ENCODE peak calls at places on chromosomes 6 and 20, in nine cellular contexts. R is sigmoid colon, W is ovary, Z is thyroid gland, V is endothelial cell of umbilical vein, F is IMR-90, N is A549, B is stomach, J is right lobe of liver. S is an unnamed sample.

GRCh38 chr6:2205396-2205795 is 40.0 kb downstream of the GMDS start:
- DNase-seq in V (no peak), J (no peak), F (no peak), R (no peak), Z (no peak), N (no peak), B (no peak), W (no peak), S (no peak)

GRCh38 chr6:37162740-37163139 is 7.2 kb upstream of the PIM1 start:
- DNase-seq in R (no peak), J (no peak), F (no peak), V (no peak), W (no peak), Z (no peak), B (no peak), N (no peak), S (no peak)

GRCh38 chr6:43865947-43866346 is 95.9 kb downstream of the VEGFA start:
- DNase-seq in B (no peak), W (no peak), Z (no peak), V (no peak), N (no peak), F (no peak), R (no peak), J (no peak), S (no peak)

GRCh38 chr6:152380993-152381898 is 255.9 kb downstream of the SYNE1 start:
- DNase-seq in N (peak; percentile 89), J (peak; percentile 55), W (peak; percentile 79), B (peak; percentile 41), F (peak; percentile 97), R (peak; percentile 95), Z (peak; percentile 88), V (peak; percentile 95), S (peak; percentile 37)

GRCh38 chr6:75144396-75144795 is 61.5 kb downstream of the COL12A1 start:
- DNase-seq in F (no peak), J (no peak), R (no peak), B (no peak), N (no peak), Z (peak; percentile 5), V (no peak), W (no peak), S (no peak)

GRCh38 chr20:8587246-8587645 is 455.2 kb downstream of the PLCB1 start:
- DNase-seq in B (no peak), V (peak; percentile 81), N (no peak), W (no peak), R (no peak), J (no peak), F (no peak), Z (no peak), S (no peak)

GRCh38 chr6:109491207-109491938 is 8.4 kb upstream of the ZBTB24 start:
- DNase-seq in R (no peak), F (peak; percentile 29), V (no peak), J (no peak), N (no peak), W (no peak), Z (no peak), B (no peak), S (no peak)

GRCh38 chr6:31652925-31653724 is 664 bp upstream of the BAG6 start:
- DNase-seq in N (no peak), J (peak; percentile 86), V (no peak), F (no peak), Z (peak; percentile 91), W (peak; percentile 89), B (peak; percentile 89), R (peak; percentile 95), S (peak; percentile 80)

GRCh38 chr6:42405025-42405424 is 46.7 kb downstream of the TRERF1 start:
- DNase-seq in Z (no peak), R (no peak), V (no peak), N (no peak), J (no peak), B (no peak), F (peak; percentile 86), W (no peak), S (no peak)

GRCh38 chr6:37765182-37765780 is 54.2 kb upstream of the ZFAND3 start:
- DNase-seq in J (peak; percentile 58), N (no peak), B (peak; percentile 50), F (no peak), V (no peak), Z (no peak), W (no peak), R (no peak), S (no peak)

GRCh38 chr6:10425973-10426780 is 11.3 kb upstream of the TFAP2A start:
- DNase-seq in J (peak; percentile 68), Z (peak; percentile 50), B (peak; percentile 55), W (no peak), N (no peak), R (no peak), V (no peak), F (no peak), S (no peak)
- H3K4me1 ChIP-seq in J (no peaks in the 10 kb centered on the region), Z (peaks cover 11% of the 10 kb centered on the region), B (peaks cover 31% of the 10 kb centered on the region), W (peaks cover 3% of the 10 kb centered on the region), N (peaks cover 33% of the 10 kb centered on the region), R (peaks cover 13% of the 10 kb centered on the region), V (peaks cover 5% of the 10 kb centered on the region), F (no peaks in the 10 kb centered on the region), S (peaks cover 9% of the 10 kb centered on the region)

GRCh38 chr6:167679137-167679736 is 147.5 kb upstream of the AFDN start:
- DNase-seq in F (no peak), W (no peak), J (no peak), N (no peak), V (no peak), Z (no peak), B (no peak), R (no peak), S (no peak)

GRCh38 chr6:167679791-167680604 is 146.7 kb upstream of the AFDN start:
- DNase-seq in B (no peak), J (no peak), F (no peak), N (no peak), R (peak; percentile 22), Z (no peak), W (no peak), V (no peak), S (no peak)

GRCh38 chr6:167682546-167683027 is 144.1 kb upstream of the AFDN start:
- DNase-seq in J (no peak), V (no peak), B (no peak), N (no peak), Z (no peak), F (no peak), R (peak; percentile 54), W (no peak), S (no peak)

GRCh38 chr6:167682125-167682524 is 144.6 kb upstream of the AFDN start:
- DNase-seq in J (no peak), R (peak; percentile 62), N (no peak), W (no peak), V (no peak), F (no peak), B (no peak), Z (no peak), S (no peak)

GRCh38 chr6:167680605-167681149 is 146.0 kb upstream of the AFDN start:
- DNase-seq in B (no peak), V (no peak), J (no peak), Z (no peak), F (no peak), W (no peak), R (peak; percentile 52), N (no peak), S (no peak)
- TF ChIP-seq POLR2A in B (no peak), V (no peak), J (no peak), Z (no peak), F (no peak), W (no peak), R (no peak), N (no peak), S (no peak)

DNA sequence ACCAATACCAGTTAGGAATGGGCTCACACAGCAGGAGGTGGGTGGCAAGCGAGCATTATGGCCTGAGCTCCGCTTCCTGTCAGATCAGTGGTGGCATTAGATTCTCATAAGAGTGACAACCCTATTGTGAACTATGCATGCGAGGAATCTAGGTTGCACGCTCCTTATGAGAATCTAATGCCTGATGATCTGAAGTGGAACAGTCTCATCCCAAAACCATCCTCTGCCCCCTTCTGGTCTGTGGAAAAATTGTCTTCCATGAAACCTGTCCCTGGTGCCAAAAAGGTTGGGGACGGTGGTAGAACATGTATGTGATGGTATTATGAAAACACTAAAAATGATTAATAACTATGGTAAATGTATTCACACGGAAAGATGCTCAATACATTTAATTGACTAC is 99.7 kb upstream of the HIVEP1 start:
- DNase-seq in R (no peak), V (no peak), F (no peak), W (no peak), J (no peak), N (peak; percentile 30), B (no peak), Z (no peak), S (no peak)
- TF ChIP-seq CTCF in R (no peak), V (no peak), F (no peak), W (no peak), J (peak; percentile 13), N (no peak), B (no peak), Z (no peak), S (no peak)

GRCh38 chr20:11807070-11807741 is 110.5 kb upstream of the BTBD3 start:
- DNase-seq in J (no peak), W (no peak), Z (no peak), F (peak; percentile 93), N (peak; percentile 30), V (peak; percentile 80), B (no peak), R (no peak), S (no peak)
- H3K4me1 ChIP-seq in J (no peaks in the 10 kb centered on the region), W (no peaks in the 10 kb centered on the region), Z (no peaks in the 10 kb centered on the region), F (peaks cover 21% of the 10 kb centered on the region), N (peaks cover 25% of the 10 kb centered on the region), V (peaks cover 8% of the 10 kb centered on the region), B (peaks cover 13% of the 10 kb centered on the region), R (peaks cover 21% of the 10 kb centered on the region), S (no peaks in the 10 kb centered on the region)

GRCh38 chr20:62138912-62139311 is 4.3 kb downstream of the PSMA7 start:
- DNase-seq in Z (no peak), J (no peak), N (no peak), W (no peak), R (no peak), B (no peak), V (no peak), F (no peak), S (no peak)

GRCh38 chr20:62141043-62141396 is 2.2 kb downstream of the PSMA7 start:
- DNase-seq in R (no peak), W (no peak), Z (no peak), N (no peak), F (no peak), J (no peak), B (no peak), V (no peak), S (no peak)

GRCh38 chr20:62141397-62142251 is 1.6 kb downstream of the PSMA7 start:
- DNase-seq in N (peak; percentile 45), Z (no peak), J (no peak), R (no peak), W (no peak), B (no peak), F (peak; percentile 38), V (peak; percentile 37), S (no peak)

GRCh38 chr20:62138204-62138543 is 5.0 kb downstream of the PSMA7 start:
- DNase-seq in R (no peak), B (no peak), W (no peak), N (no peak), F (no peak), J (no peak), V (no peak), Z (no peak), S (no peak)

DNA sequence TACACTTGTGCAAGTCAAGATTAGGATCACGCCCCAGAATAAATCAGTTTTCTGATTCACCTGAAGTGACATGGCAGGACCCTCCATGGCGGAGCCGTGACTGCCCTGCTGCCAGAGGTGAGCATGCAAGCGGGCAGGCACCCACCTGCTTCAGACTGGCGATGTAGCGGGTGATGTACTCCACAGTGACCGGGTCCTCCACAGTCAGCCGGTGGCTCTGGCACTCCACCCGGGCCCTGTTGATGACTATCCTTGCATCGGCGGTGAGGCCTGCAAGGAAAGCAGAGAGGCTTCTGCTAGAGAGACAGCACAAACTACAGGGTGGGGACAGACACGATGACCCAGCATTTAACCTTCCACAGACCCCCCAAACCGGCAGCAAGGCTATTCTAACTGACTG is 3.6 kb downstream of the PSMA7 start:
- DNase-seq in V (no peak), Z (no peak), R (no peak), F (no peak), N (no peak), W (no peak), J (no peak), B (no peak), S (no peak)
- TF ChIP-seq POLR2A in V (no peak), Z (no peak), R (no peak), F (no peak), N (no peak), W (no peak), J (no peak), B (no peak), S (no peak)